ENCODE peak calls at places on chromosomes 12 and 14, in six cellular contexts. D, L, Y, F, O and U are unnamed samples.

GRCh38 chr12:27780612-27781408 is 774 bp upstream of the MANSC4 start:
- DNase-seq in L (no peak), Y (peak; percentile 27), O (peak; percentile 60), F (peak; percentile 58), D (peak; percentile 20), U (no peak)

GRCh38 chr14:54000341-54000811 is 43.8 kb upstream of the BMP4 start:
- DNase-seq in O (peak; percentile 53), F (peak; percentile 75), L (no peak), Y (peak; percentile 62), D (no peak), U (no peak)

GRCh38 chr12:5872745-5873144 is 72.3 kb downstream of the ANO2 start:
- DNase-seq in L (peak; percentile 25), D (no peak), Y (peak; percentile 4), F (peak; percentile 2), O (peak; percentile 27), U (no peak)

GRCh38 chr12:71756054-71756675 is 1.5 kb downstream of the RAB21 start:
- DNase-seq in F (peak; percentile 4), O (no peak), L (no peak), D (no peak), Y (no peak), U (no peak)

GRCh38 chr12:13982010-13982409 is 608 bp upstream of the GRIN2B start:
- DNase-seq in D (peak; percentile 76), L (no peak), F (no peak), O (no peak), Y (no peak), U (no peak)

GRCh38 chr14:61434315-61434714 is 112.9 kb downstream of the PRKCH start:
- DNase-seq in L (no peak), F (no peak), O (no peak), D (no peak), Y (peak; percentile 31), U (no peak)

GRCh38 chr12:27521066-27521465 is 2.9 kb upstream of the PPFIBP1 start:
- DNase-seq in Y (no peak), F (peak; percentile 61), L (no peak), D (no peak), O (peak; percentile 69), U (no peak)

GRCh38 chr14:63652406-63652805 is 10.7 kb upstream of the WDR89 start:
- DNase-seq in O (no peak), L (no peak), D (no peak), F (no peak), Y (no peak), U (no peak)

GRCh38 chr12:6229823-6230222 is 29.6 kb downstream of the CD9 start:
- DNase-seq in L (peak; percentile 38), F (peak; percentile 97), D (no peak), O (peak; percentile 87), Y (peak; percentile 58), U (no peak)

GRCh38 chr12:38956337-38956736 is 50.9 kb upstream of the CPNE8 start:
- DNase-seq in D (no peak), Y (no peak), F (peak; percentile 82), O (no peak), L (no peak), U (peak; percentile 76)

GRCh38 chr14:22159049-22159448 is 430.0 kb downstream of the DAD1 start:
- DNase-seq in O (no peak), F (no peak), L (no peak), D (no peak), Y (no peak), U (peak; percentile 65)